ENCODE peak calls at places on chromosomes 11 and 22, in four cellular contexts. One of them, this sample, is unnamed.

GRCh38 chr11:29282088-29282487 is 734.7 kb downstream of the KCNA4 start:
- DNase-seq in NCI-H1694 treated with DMSO at 0.1 percent for 48 hours: no peak
- DNase-seq in Ammon's horn: no peak
- DNase-seq in stimulated activated CD4-positive, alpha-beta T cell treated with anti-CD3 and anti-CD28 coated beads, TNF-alpha, amount 100 ng/mL, for 48 hours: no peak
- DNase-seq in this sample: no peak

GRCh38 chr11:32374261-32374711 is 61.1 kb downstream of the WT1 start:
- DNase-seq in NCI-H1694 treated with DMSO at 0.1 percent for 48 hours: peak
- DNase-seq in Ammon's horn: no peak
- DNase-seq in stimulated activated CD4-positive, alpha-beta T cell treated with anti-CD3 and anti-CD28 coated beads, TNF-alpha, amount 100 ng/mL, for 48 hours: peak
- DNase-seq in this sample: peak

GRCh38 chr11:110432713-110433392 is 3.1 kb downstream of the FDX1 start:
- DNase-seq in NCI-H1694 treated with DMSO at 0.1 percent for 48 hours: no peak
- DNase-seq in Ammon's horn: no peak
- DNase-seq in stimulated activated CD4-positive, alpha-beta T cell treated with anti-CD3 and anti-CD28 coated beads, TNF-alpha, amount 100 ng/mL, for 48 hours: no peak
- DNase-seq in this sample: peak

GRCh38 chr11:127338380-127339259 is 338.1 kb upstream of the KIRREL3 start:
- DNase-seq in NCI-H1694 treated with DMSO at 0.1 percent for 48 hours: no peak
- DNase-seq in Ammon's horn: no peak
- DNase-seq in stimulated activated CD4-positive, alpha-beta T cell treated with anti-CD3 and anti-CD28 coated beads, TNF-alpha, amount 100 ng/mL, for 48 hours: no peak
- DNase-seq in this sample: no peak

GRCh38 chr22:45878051-45878764 is 98.8 kb downstream of the WNT7B start:
- DNase-seq in NCI-H1694 treated with DMSO at 0.1 percent for 48 hours: no peak
- DNase-seq in Ammon's horn: peak
- DNase-seq in stimulated activated CD4-positive, alpha-beta T cell treated with anti-CD3 and anti-CD28 coated beads, TNF-alpha, amount 100 ng/mL, for 48 hours: no peak
- DNase-seq in this sample: peak

GRCh38 chr11:56521955-56522354 is 21.1 kb downstream of the OR5M11 start:
- DNase-seq in NCI-H1694 treated with DMSO at 0.1 percent for 48 hours: no peak
- DNase-seq in Ammon's horn: no peak
- DNase-seq in stimulated activated CD4-positive, alpha-beta T cell treated with anti-CD3 and anti-CD28 coated beads, TNF-alpha, amount 100 ng/mL, for 48 hours: no peak
- DNase-seq in this sample: no peak

GRCh38 chr11:129950319-129951034 is 52.2 kb downstream of the PRDM10 start:
- DNase-seq in NCI-H1694 treated with DMSO at 0.1 percent for 48 hours: no peak
- DNase-seq in Ammon's horn: peak
- DNase-seq in stimulated activated CD4-positive, alpha-beta T cell treated with anti-CD3 and anti-CD28 coated beads, TNF-alpha, amount 100 ng/mL, for 48 hours: no peak
- DNase-seq in this sample: peak

GRCh38 chr22:41030891-41031290 is 61.5 kb upstream of the EP300 start:
- DNase-seq in NCI-H1694 treated with DMSO at 0.1 percent for 48 hours: no peak
- DNase-seq in Ammon's horn: no peak
- DNase-seq in stimulated activated CD4-positive, alpha-beta T cell treated with anti-CD3 and anti-CD28 coated beads, TNF-alpha, amount 100 ng/mL, for 48 hours: no peak
- DNase-seq in this sample: no peak

GRCh38 chr22:31141551-31141950 is 1.2 kb upstream of the PLA2G3 start:
- DNase-seq in NCI-H1694 treated with DMSO at 0.1 percent for 48 hours: no peak
- DNase-seq in Ammon's horn: no peak
- DNase-seq in stimulated activated CD4-positive, alpha-beta T cell treated with anti-CD3 and anti-CD28 coated beads, TNF-alpha, amount 100 ng/mL, for 48 hours: no peak
- DNase-seq in this sample: no peak

GRCh38 chr11:30422828-30423648 is 100.1 kb downstream of the ARL14EP start:
- DNase-seq in NCI-H1694 treated with DMSO at 0.1 percent for 48 hours: no peak
- DNase-seq in Ammon's horn: no peak
- DNase-seq in stimulated activated CD4-positive, alpha-beta T cell treated with anti-CD3 and anti-CD28 coated beads, TNF-alpha, amount 100 ng/mL, for 48 hours: no peak
- DNase-seq in this sample: no peak

GRCh38 chr11:18312663-18313420 is 9.1 kb downstream of the HPS5 start:
- DNase-seq in NCI-H1694 treated with DMSO at 0.1 percent for 48 hours: no peak
- DNase-seq in Ammon's horn: no peak
- DNase-seq in stimulated activated CD4-positive, alpha-beta T cell treated with anti-CD3 and anti-CD28 coated beads, TNF-alpha, amount 100 ng/mL, for 48 hours: no peak
- DNase-seq in this sample: no peak